ENCODE peak calls at places on chromosomes 5 and 9, in four cellular contexts. C is endothelial cell; G is activated CD8-positive, alpha-beta memory T cell treated with anti-CD3 and anti-CD28 coated beads, Interleukin-2, amount 10 ng/mL, durations not matched to agents 7 days and 5 days; V is BE2C. P is an unnamed sample.

GRCh38 chr5:24135536-24135935 is 509.2 kb downstream of the CDH10 start:
- DNase-seq in V (no peak), G (no peak), C (no peak), P (no peak)

GRCh38 chr9:70255521-70255920 is 3.3 kb upstream of the SMC5 start:
- DNase-seq in G (no peak), V (no peak), C (no peak), P (no peak)

GRCh38 chr9:87194471-87194870 is 247.2 kb upstream of the GAS1 start:
- DNase-seq in V (no peak), G (no peak), C (no peak), P (no peak)

GRCh38 chr9:450561-450960 is 235.9 kb downstream of the DOCK8 start:
- DNase-seq in V (no peak), G (no peak), C (no peak), P (no peak)

GRCh38 chr9:137396227-137396626 is 26.7 kb downstream of the EXD3 start:
- DNase-seq in G (no peak), C (no peak), V (no peak), P (no peak)

GRCh38 chr9:70587143-70587710 is 172.8 kb upstream of the KLF9 start:
- DNase-seq in C (no peak), G (no peak), V (no peak), P (no peak)

GRCh38 chr5:62605638-62606037 is 27.0 kb downstream of the LRRC70 start:
- DNase-seq in G (no peak), V (no peak), C (no peak), P (no peak)

GRCh38 chr5:132971483-132972435 is 8.3 kb upstream of the AFF4 start:
- DNase-seq in C (no peak), G (no peak), V (no peak), P (no peak)

GRCh38 chr9:136726631-136727191 is 14.3 kb downstream of the DIPK1B start:
- DNase-seq in G (peak), C (no peak), V (peak), P (no peak)

GRCh38 chr9:35306281-35306680 is 144.5 kb downstream of the UNC13B start:
- DNase-seq in C (no peak), G (no peak), V (no peak), P (no peak)